ENCODE peak calls at places on chromosome 7, in four cellular contexts. One of them, this sample, is unnamed.

GRCh38 chr7:635227-635626 is 91.3 kb upstream of the DNAAF5 start:
- DNase-seq in left lung: peak
- DNase-seq in A549: no peak
- DNase-seq in sigmoid colon: no peak
- DNase-seq in this sample: no peak

GRCh38 chr7:157337316-157338149 is 729 bp downstream of the DNAJB6 start:
- DNase-seq in left lung: peak
- DNase-seq in A549: peak
- DNase-seq in sigmoid colon: peak
- DNase-seq in this sample: peak

GRCh38 chr7:35370694-35371093 is 116.8 kb upstream of the TBX20 start:
- DNase-seq in left lung: no peak
- DNase-seq in A549: no peak
- DNase-seq in sigmoid colon: no peak
- DNase-seq in this sample: no peak

GRCh38 chr7:82674319-82674718 is 230.7 kb upstream of the CACNA2D1 start:
- DNase-seq in left lung: no peak
- DNase-seq in A549: no peak
- DNase-seq in sigmoid colon: no peak
- DNase-seq in this sample: no peak

GRCh38 chr7:99644436-99644835 is 27.7 kb downstream of the ZSCAN25 start:
- DNase-seq in left lung: no peak
- DNase-seq in A549: no peak
- DNase-seq in sigmoid colon: no peak
- DNase-seq in this sample: no peak

GRCh38 chr7:142638581-142638980 is 110.7 kb upstream of the PRSS1 start:
- DNase-seq in left lung: no peak
- DNase-seq in A549: no peak
- DNase-seq in sigmoid colon: no peak
- DNase-seq in this sample: no peak

GRCh38 chr7:81638216-81638615 is 131.6 kb downstream of the HGF start:
- DNase-seq in left lung: no peak
- DNase-seq in A549: peak
- DNase-seq in sigmoid colon: no peak
- DNase-seq in this sample: no peak

GRCh38 chr7:11212080-11212711 is 238.5 kb downstream of the PHF14 start:
- DNase-seq in left lung: no peak
- DNase-seq in A549: peak
- DNase-seq in sigmoid colon: peak
- DNase-seq in this sample: no peak

GRCh38 chr7:90766814-90767564 is 170.9 kb downstream of the CDK14 start:
- DNase-seq in left lung: no peak
- DNase-seq in A549: peak
- DNase-seq in sigmoid colon: no peak
- DNase-seq in this sample: no peak

GRCh38 chr7:97639036-97639435 is 92.8 kb upstream of the TAC1 start:
- DNase-seq in left lung: no peak
- DNase-seq in A549: no peak
- DNase-seq in sigmoid colon: no peak
- DNase-seq in this sample: no peak
- H3K4me3 ChIP-seq in left lung: no peak
- H3K4me3 ChIP-seq in A549: no peak
- H3K4me3 ChIP-seq in sigmoid colon: no peak
- H3K4me3 ChIP-seq in this sample: no peak

DNA sequence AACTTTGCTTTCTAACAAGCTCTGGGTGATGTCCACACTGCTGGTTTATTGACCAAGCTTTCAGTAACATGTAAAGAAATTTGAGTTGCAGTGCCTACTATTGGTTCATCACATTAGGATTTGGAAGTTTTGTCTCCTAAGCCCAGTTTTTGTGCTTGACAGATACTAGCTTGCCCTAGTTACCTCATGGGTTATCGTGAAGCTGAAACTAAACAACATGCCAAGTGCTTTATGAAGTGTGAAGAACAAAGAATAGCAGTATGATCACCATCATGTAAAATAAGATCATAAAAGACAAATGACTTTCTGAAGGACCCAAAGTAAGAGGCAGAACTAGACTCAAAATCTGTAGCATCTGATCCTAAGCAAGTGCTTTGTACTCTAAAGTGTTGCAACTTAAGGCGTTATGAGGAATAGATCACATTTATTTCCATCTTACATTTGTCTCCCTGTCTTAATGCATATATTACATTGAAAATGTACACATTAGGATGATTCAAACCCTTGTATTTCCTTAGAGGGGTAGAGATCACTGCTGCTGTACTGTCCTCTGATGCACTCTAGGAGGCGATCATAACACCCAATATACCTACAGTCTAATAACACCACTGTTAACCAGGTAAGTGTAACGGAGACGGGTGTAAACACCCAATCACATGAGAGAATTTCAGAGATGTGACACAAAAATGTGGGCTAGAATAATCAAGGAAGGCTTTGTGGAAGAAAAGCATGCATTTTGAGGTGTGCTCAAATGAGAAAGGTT is 71.3 kb downstream of the NRCAM start:
- DNase-seq in left lung: no peak
- DNase-seq in A549: peak
- DNase-seq in sigmoid colon: no peak
- DNase-seq in this sample: no peak
- TF ChIP-seq CTCF in left lung: no peak
- TF ChIP-seq CTCF in A549: peak
- TF ChIP-seq CTCF in sigmoid colon: no peak
- TF ChIP-seq CTCF in this sample: no peak

DNA sequence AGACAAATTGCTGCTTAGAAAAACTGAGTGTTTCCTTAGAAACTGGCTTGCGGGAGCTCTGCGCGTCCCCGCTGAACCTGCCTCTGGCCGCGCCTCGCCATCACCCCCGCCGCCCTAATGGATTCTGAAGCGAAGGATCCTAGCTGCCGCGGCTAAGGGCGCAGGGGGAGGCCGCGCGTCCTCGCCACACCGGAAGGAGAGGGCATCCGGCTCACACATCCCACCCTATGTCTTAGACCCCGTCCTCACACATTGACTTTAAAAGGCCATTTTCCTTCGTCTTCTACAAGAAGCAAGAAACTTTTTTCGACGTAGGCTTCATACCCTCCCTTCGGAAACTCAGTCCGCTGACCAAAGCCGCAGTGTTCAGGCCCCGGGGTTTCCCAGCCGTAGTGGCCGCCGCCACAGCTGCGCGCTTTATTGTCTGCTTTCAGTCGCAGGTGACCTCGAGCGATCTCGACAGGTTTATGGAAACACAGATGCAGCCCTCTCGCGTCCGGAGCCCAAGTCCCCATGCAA is 8.9 kb downstream of the NXPH1 start:
- DNase-seq in left lung: no peak
- DNase-seq in A549: no peak
- DNase-seq in sigmoid colon: no peak
- DNase-seq in this sample: no peak
- H3K4me3 ChIP-seq in left lung: no peak
- H3K4me3 ChIP-seq in A549: no peak
- H3K4me3 ChIP-seq in sigmoid colon: no peak
- H3K4me3 ChIP-seq in this sample: no peak

GRCh38 chr7:70559815-70560214 is 572.1 kb upstream of the GALNT17 start:
- DNase-seq in left lung: no peak
- DNase-seq in A549: no peak
- DNase-seq in sigmoid colon: no peak
- DNase-seq in this sample: no peak
- TF ChIP-seq CTCF in left lung: no peak
- TF ChIP-seq CTCF in A549: no peak
- TF ChIP-seq CTCF in sigmoid colon: no peak
- TF ChIP-seq CTCF in this sample: no peak

DNA sequence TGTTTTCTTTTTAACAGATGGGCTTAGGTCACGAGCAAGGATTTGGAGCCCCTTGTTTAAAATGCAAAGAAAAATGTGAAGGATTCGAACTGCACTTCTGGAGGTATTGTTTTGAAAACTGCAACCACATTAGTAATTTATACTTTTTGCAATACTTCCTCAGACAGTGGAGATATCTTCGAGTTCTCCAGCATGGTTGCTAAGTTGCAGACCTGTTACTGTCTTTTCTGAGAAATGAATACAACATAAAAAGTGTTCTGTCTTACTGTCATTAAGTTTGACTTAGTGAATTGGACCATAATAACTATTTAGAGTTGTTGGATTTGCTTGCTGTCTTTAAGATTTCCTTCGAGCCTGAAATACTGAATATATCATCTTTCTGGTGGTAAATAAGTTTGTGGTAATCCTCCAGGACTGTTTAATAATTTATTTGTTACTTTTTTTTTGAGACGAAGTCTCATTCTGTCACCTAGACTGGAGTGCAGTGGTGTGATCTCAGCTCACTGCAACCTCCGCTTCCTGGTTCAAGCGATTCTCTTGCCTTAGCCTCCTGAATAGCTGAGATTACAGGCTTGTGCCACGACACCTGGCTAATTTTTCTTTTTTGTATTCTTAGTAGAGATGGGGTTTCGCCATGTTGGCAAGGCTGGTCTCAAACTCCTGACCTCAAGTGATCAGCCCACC is 24.3 kb downstream of the TES start:
- DNase-seq in left lung: no peak
- DNase-seq in A549: no peak
- DNase-seq in sigmoid colon: no peak
- DNase-seq in this sample: no peak
- H3K4me3 ChIP-seq in left lung: no peak
- H3K4me3 ChIP-seq in A549: no peak
- H3K4me3 ChIP-seq in sigmoid colon: peak
- H3K4me3 ChIP-seq in this sample: no peak

GRCh38 chr7:105584165-105584564 is 2.9 kb upstream of the EFCAB10 start:
- DNase-seq in left lung: no peak
- DNase-seq in A549: no peak
- DNase-seq in sigmoid colon: no peak
- DNase-seq in this sample: no peak

GRCh38 chr7:105578496-105578895 is 2.8 kb downstream of the EFCAB10 start:
- DNase-seq in left lung: no peak
- DNase-seq in A549: no peak
- DNase-seq in sigmoid colon: no peak
- DNase-seq in this sample: no peak

GRCh38 chr7:105583061-105583460 is 1.8 kb upstream of the EFCAB10 start:
- DNase-seq in left lung: no peak
- DNase-seq in A549: no peak
- DNase-seq in sigmoid colon: no peak
- DNase-seq in this sample: no peak

GRCh38 chr7:105580022-105580740 is 1.1 kb downstream of the EFCAB10 start:
- DNase-seq in left lung: no peak
- DNase-seq in A549: peak
- DNase-seq in sigmoid colon: no peak
- DNase-seq in this sample: no peak

GRCh38 chr7:105581066-105581811 is at the start of gene EFCAB10:
- DNase-seq in left lung: peak
- DNase-seq in A549: peak
- DNase-seq in sigmoid colon: no peak
- DNase-seq in this sample: peak
- TF ChIP-seq CTCF in left lung: no peak
- TF ChIP-seq CTCF in A549: peak
- TF ChIP-seq CTCF in sigmoid colon: no peak
- TF ChIP-seq CTCF in this sample: no peak

DNA sequence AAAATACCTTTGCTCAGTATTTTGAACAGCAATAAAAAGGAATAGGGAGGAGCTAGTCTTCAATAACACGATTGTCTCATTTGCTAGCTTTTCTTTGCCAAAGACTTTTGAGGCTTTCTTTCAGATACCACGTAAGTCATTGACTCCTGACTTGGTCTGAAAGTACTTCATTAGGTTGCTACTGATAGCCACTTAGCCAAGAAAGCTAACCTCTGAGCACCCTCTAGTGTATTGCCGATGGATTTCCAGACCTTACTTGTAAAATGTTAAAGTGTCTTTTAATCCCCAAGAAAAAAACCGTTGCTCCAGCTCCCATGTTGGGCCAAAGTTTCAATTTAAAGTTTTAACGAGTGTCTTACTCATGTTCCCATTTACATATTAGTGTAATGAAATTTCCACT is 63.4 kb upstream of the STRIP2 start:
- DNase-seq in left lung: no peak
- DNase-seq in A549: peak
- DNase-seq in sigmoid colon: no peak
- DNase-seq in this sample: no peak
- H3K4me3 ChIP-seq in left lung: peak
- H3K4me3 ChIP-seq in A549: no peak
- H3K4me3 ChIP-seq in sigmoid colon: no peak
- H3K4me3 ChIP-seq in this sample: peak

DNA sequence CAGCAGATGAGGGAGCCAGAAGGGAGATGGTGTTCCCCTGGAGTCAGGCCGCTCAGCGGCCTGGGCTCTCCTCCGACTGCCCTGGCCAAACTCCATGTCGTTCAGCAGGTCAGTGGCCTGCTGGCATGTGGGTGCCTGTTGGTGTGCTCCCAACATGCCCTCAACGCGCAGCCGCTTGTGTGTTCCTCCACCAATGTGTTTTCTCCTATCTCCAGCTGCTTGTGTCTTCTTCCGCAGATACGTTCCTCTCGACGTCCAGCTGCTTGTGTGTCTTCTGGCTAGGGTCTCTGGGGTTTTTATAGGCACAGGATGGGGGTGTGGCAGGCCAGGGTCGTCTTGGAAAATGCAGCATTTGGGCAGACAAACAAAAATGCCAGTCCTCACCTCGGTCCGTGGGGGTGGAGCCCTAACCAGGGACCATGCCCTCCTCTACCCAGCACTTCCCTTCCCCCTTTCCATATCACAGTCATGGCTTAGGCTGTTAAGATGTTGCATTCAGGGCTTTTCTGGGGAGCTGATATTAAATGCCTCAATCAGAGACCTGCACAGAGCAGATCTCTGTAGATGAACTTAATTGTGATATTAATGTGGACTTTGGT is 111.6 kb downstream of the TMEM178B start:
- DNase-seq in left lung: no peak
- DNase-seq in A549: no peak
- DNase-seq in sigmoid colon: no peak
- DNase-seq in this sample: no peak
- TF ChIP-seq CTCF in left lung: no peak
- TF ChIP-seq CTCF in A549: no peak
- TF ChIP-seq CTCF in sigmoid colon: no peak
- TF ChIP-seq CTCF in this sample: no peak

GRCh38 chr7:4416436-4417092 is 265.5 kb upstream of the FOXK1 start:
- DNase-seq in left lung: no peak
- DNase-seq in A549: peak
- DNase-seq in sigmoid colon: no peak
- DNase-seq in this sample: no peak
- H3K4me3 ChIP-seq in left lung: no peak
- H3K4me3 ChIP-seq in A549: peak
- H3K4me3 ChIP-seq in sigmoid colon: peak
- H3K4me3 ChIP-seq in this sample: peak

This sample was measured in lower lobe of right lung.